ENCODE peak calls at places on chromosomes 1 and 21, in five cellular contexts. A is NCI-H2227 treated with DMSO at 0.1 percent for 48 hours, Y is psoas muscle, R is prostate gland, M is ELR. C is an unnamed sample.

GRCh38 chr1:227738820-227739219 is 3.6 kb downstream of the SNAP47 start:
- DNase-seq in Y (no peak), R (no peak), M (no peak), A (no peak), C (no peak)

GRCh38 chr1:63739452-63739851 is 34.4 kb upstream of the ROR1 start:
- DNase-seq in A (no peak), M (no peak), Y (no peak), R (no peak), C (no peak)

GRCh38 chr1:67760030-67760821 is 73.0 kb downstream of the GNG12 start:
- DNase-seq in M (peak; percentile 77), R (peak; percentile 73), Y (peak; percentile 62), A (peak; percentile 55), C (peak; percentile 64)

GRCh38 chr1:26049531-26050254 is 3.8 kb upstream of the SLC30A2 start:
- DNase-seq in R (no peak), M (peak; percentile 19), Y (peak; percentile 90), A (no peak), C (no peak)

GRCh38 chr1:209800984-209801834 is 4.7 kb downstream of the IRF6 start:
- DNase-seq in Y (no peak), R (no peak), M (no peak), A (no peak), C (peak; percentile 36)

GRCh38 chr1:231632119-231632518 is 5.5 kb downstream of the DISC1 start:
- DNase-seq in M (no peak), A (no peak), Y (no peak), R (no peak), C (no peak)

GRCh38 chr1:3463891-3464648 is 9.6 kb downstream of the ARHGEF16 start:
- DNase-seq in M (no peak), A (no peak), Y (peak; percentile 47), R (no peak), C (no peak)

GRCh38 chr1:97174039-97174704 is 452.6 kb downstream of the PTBP2 start:
- DNase-seq in A (no peak), R (no peak), Y (no peak), M (peak; percentile 3), C (no peak)

GRCh38 chr1:218384576-218384975 is 39.4 kb downstream of the TGFB2 start:
- DNase-seq in M (peak; percentile 63), A (no peak), R (no peak), Y (no peak), C (no peak)

GRCh38 chr1:51643362-51643761 is 26.5 kb downstream of the OSBPL9 start:
- DNase-seq in M (no peak), A (no peak), Y (no peak), R (no peak), C (peak; percentile 54)

GRCh38 chr1:220962031-220962751 is 82.9 kb downstream of the HLX start:
- DNase-seq in R (no peak), A (no peak), M (peak; percentile 92), Y (no peak), C (no peak)

GRCh38 chr1:211259596-211260126 is 495 bp downstream of the RCOR3 start:
- DNase-seq in R (peak; percentile 58), A (peak; percentile 60), M (peak; percentile 70), Y (peak; percentile 82), C (peak; percentile 70)

GRCh38 chr1:153572569-153573015 is 6.9 kb upstream of the S100A2 start:
- DNase-seq in M (peak; percentile 89), A (no peak), Y (peak; percentile 90), R (peak; percentile 89), C (peak; percentile 82)

GRCh38 chr1:1216770-1217620 is 3.0 kb upstream of the TNFRSF4 start:
- DNase-seq in R (no peak), Y (no peak), A (no peak), M (no peak), C (no peak)

GRCh38 chr1:156667610-156667967 is 9.6 kb downstream of the NES start:
- DNase-seq in Y (peak; percentile 73), A (no peak), R (no peak), M (no peak), C (peak; percentile 68)

GRCh38 chr1:39732730-39733129 is 6.0 kb upstream of the PPIE start:
- DNase-seq in M (no peak), R (no peak), Y (no peak), A (no peak), C (no peak)

GRCh38 chr1:32351859-32352745 is 10.2 kb downstream of the FAM229A start:
- DNase-seq in R (no peak), M (peak; percentile 71), Y (peak; percentile 78), A (peak; percentile 49), C (peak; percentile 68)

GRCh38 chr21:36699026-36699545 is at the start of gene SIM2:
- DNase-seq in M (peak; percentile 49), R (peak; percentile 63), Y (no peak), A (no peak), C (no peak)

C was measured in uterus.